ENCODE peak calls at places on chromosomes 5 and 9, in nine cellular contexts. One of them, this sample, is unnamed.

GRCh38 chr5:127909078-127909477 is 174.5 kb upstream of the SLC12A2 start:
- DNase-seq in mucosa of descending colon: peak
- DNase-seq in AG08396: peak
- DNase-seq in uterus: no peak
- DNase-seq in glutamatergic neuron: no peak
- DNase-seq in HTR-8/SVneo: peak
- DNase-seq in stimulated activated naive CD8-positive, alpha-beta T cell treated with anti-CD3 and anti-CD28 coated beads, Interleukin-15, amount 100 ng/mL, for 72 hours: no peak
- DNase-seq in fibroblast of gingiva: peak
- DNase-seq in cerebellum: peak
- DNase-seq in this sample: peak

GRCh38 chr5:44506561-44506960 is 117.3 kb upstream of the FGF10 start:
- DNase-seq in uterus: no peak
- DNase-seq in AG08396: no peak
- DNase-seq in stimulated activated naive CD8-positive, alpha-beta T cell treated with anti-CD3 and anti-CD28 coated beads, Interleukin-15, amount 100 ng/mL, for 72 hours: no peak
- DNase-seq in glutamatergic neuron: no peak
- DNase-seq in fibroblast of gingiva: no peak
- DNase-seq in mucosa of descending colon: no peak
- DNase-seq in HTR-8/SVneo: no peak
- DNase-seq in cerebellum: no peak
- DNase-seq in this sample: no peak

GRCh38 chr9:138007566-138008080 is 130.0 kb downstream of the CACNA1B start:
- DNase-seq in AG08396: no peak
- DNase-seq in glutamatergic neuron: no peak
- DNase-seq in fibroblast of gingiva: no peak
- DNase-seq in stimulated activated naive CD8-positive, alpha-beta T cell treated with anti-CD3 and anti-CD28 coated beads, Interleukin-15, amount 100 ng/mL, for 72 hours: no peak
- DNase-seq in cerebellum: no peak
- DNase-seq in HTR-8/SVneo: no peak
- DNase-seq in mucosa of descending colon: no peak
- DNase-seq in uterus: no peak
- DNase-seq in this sample: no peak

GRCh38 chr5:71905804-71906711 is 187.0 kb downstream of the CARTPT start:
- DNase-seq in HTR-8/SVneo: no peak
- DNase-seq in glutamatergic neuron: peak
- DNase-seq in fibroblast of gingiva: no peak
- DNase-seq in uterus: peak
- DNase-seq in stimulated activated naive CD8-positive, alpha-beta T cell treated with anti-CD3 and anti-CD28 coated beads, Interleukin-15, amount 100 ng/mL, for 72 hours: no peak
- DNase-seq in mucosa of descending colon: peak
- DNase-seq in cerebellum: peak
- DNase-seq in AG08396: no peak
- DNase-seq in this sample: peak

GRCh38 chr9:104961238-104961637 is 33.3 kb upstream of the ABCA1 start:
- DNase-seq in uterus: no peak
- DNase-seq in glutamatergic neuron: peak
- DNase-seq in AG08396: no peak
- DNase-seq in stimulated activated naive CD8-positive, alpha-beta T cell treated with anti-CD3 and anti-CD28 coated beads, Interleukin-15, amount 100 ng/mL, for 72 hours: peak
- DNase-seq in HTR-8/SVneo: peak
- DNase-seq in fibroblast of gingiva: no peak
- DNase-seq in cerebellum: no peak
- DNase-seq in mucosa of descending colon: peak
- DNase-seq in this sample: peak

GRCh38 chr5:166786889-166787288 is 1504.6 kb upstream of the WWC1 start:
- DNase-seq in uterus: no peak
- DNase-seq in cerebellum: no peak
- DNase-seq in HTR-8/SVneo: no peak
- DNase-seq in glutamatergic neuron: no peak
- DNase-seq in AG08396: no peak
- DNase-seq in fibroblast of gingiva: no peak
- DNase-seq in mucosa of descending colon: no peak
- DNase-seq in stimulated activated naive CD8-positive, alpha-beta T cell treated with anti-CD3 and anti-CD28 coated beads, Interleukin-15, amount 100 ng/mL, for 72 hours: no peak
- DNase-seq in this sample: no peak

GRCh38 chr9:123049589-123050222 is 16.2 kb downstream of the GPR21 start:
- DNase-seq in AG08396: peak
- DNase-seq in stimulated activated naive CD8-positive, alpha-beta T cell treated with anti-CD3 and anti-CD28 coated beads, Interleukin-15, amount 100 ng/mL, for 72 hours: no peak
- DNase-seq in uterus: peak
- DNase-seq in cerebellum: peak
- DNase-seq in mucosa of descending colon: peak
- DNase-seq in HTR-8/SVneo: peak
- DNase-seq in glutamatergic neuron: no peak
- DNase-seq in fibroblast of gingiva: peak
- DNase-seq in this sample: no peak

GRCh38 chr9:134053941-134054761 is 13.7 kb downstream of the BRD3 start:
- DNase-seq in glutamatergic neuron: peak
- DNase-seq in mucosa of descending colon: no peak
- DNase-seq in fibroblast of gingiva: no peak
- DNase-seq in AG08396: no peak
- DNase-seq in uterus: no peak
- DNase-seq in HTR-8/SVneo: no peak
- DNase-seq in stimulated activated naive CD8-positive, alpha-beta T cell treated with anti-CD3 and anti-CD28 coated beads, Interleukin-15, amount 100 ng/mL, for 72 hours: no peak
- DNase-seq in cerebellum: no peak
- DNase-seq in this sample: peak

GRCh38 chr9:107039546-107039945 is 176.6 kb downstream of the ZNF462 start:
- DNase-seq in glutamatergic neuron: no peak
- DNase-seq in fibroblast of gingiva: peak
- DNase-seq in mucosa of descending colon: no peak
- DNase-seq in HTR-8/SVneo: peak
- DNase-seq in cerebellum: no peak
- DNase-seq in uterus: no peak
- DNase-seq in AG08396: no peak
- DNase-seq in stimulated activated naive CD8-positive, alpha-beta T cell treated with anti-CD3 and anti-CD28 coated beads, Interleukin-15, amount 100 ng/mL, for 72 hours: no peak
- DNase-seq in this sample: no peak

GRCh38 chr9:109889456-109889855 is 109.5 kb downstream of the PALM2AKAP2 start:
- DNase-seq in mucosa of descending colon: no peak
- DNase-seq in glutamatergic neuron: no peak
- DNase-seq in AG08396: no peak
- DNase-seq in stimulated activated naive CD8-positive, alpha-beta T cell treated with anti-CD3 and anti-CD28 coated beads, Interleukin-15, amount 100 ng/mL, for 72 hours: no peak
- DNase-seq in uterus: no peak
- DNase-seq in fibroblast of gingiva: no peak
- DNase-seq in HTR-8/SVneo: no peak
- DNase-seq in cerebellum: no peak
- DNase-seq in this sample: no peak

This sample was measured in BE2C.